ENCODE peak calls at places on chromosomes 12 and 14, in nine cellular contexts. K, E, H, I, G, P, M, Z and B are unnamed samples.

GRCh38 chr12:27236498-27236897 is 7.6 kb upstream of the STK38L start:
- DNase-seq in E (no peak), K (peak), G (no peak), M (no peak), H (no peak), I (no peak), P (no peak), Z (no peak), B (no peak)

GRCh38 chr12:19507823-19508222 is 68.5 kb downstream of the AEBP2 start:
- DNase-seq in P (no peak), K (peak), Z (peak), G (no peak), H (no peak), M (no peak), I (no peak), E (no peak), B (no peak)

GRCh38 chr12:114834621-114835020 is 150.6 kb upstream of the TBX3 start:
- DNase-seq in H (no peak), P (no peak), K (peak), I (no peak), G (no peak), E (no peak), Z (no peak), M (no peak), B (no peak)

GRCh38 chr14:104505085-104506074 is 74.2 kb upstream of the C14orf180 start:
- DNase-seq in Z (no peak), H (no peak), E (no peak), G (no peak), I (no peak), P (no peak), M (no peak), K (no peak), B (no peak)

GRCh38 chr12:107178776-107179175 is 85.4 kb upstream of the CRY1 start:
- DNase-seq in Z (no peak), K (no peak), H (no peak), G (no peak), M (no peak), P (no peak), I (no peak), E (no peak), B (no peak)

GRCh38 chr12:63151061-63151897 is at the start of gene AVPR1A:
- DNase-seq in P (no peak), H (no peak), I (peak), M (no peak), K (no peak), G (no peak), E (peak), Z (no peak), B (no peak)

GRCh38 chr14:20781805-20782204 is 737 bp downstream of the RNASE6 start:
- DNase-seq in E (no peak), P (no peak), Z (no peak), H (no peak), I (no peak), G (no peak), K (no peak), M (no peak), B (no peak)

GRCh38 chr12:75698052-75698451 is 186.6 kb upstream of the KRR1 start:
- DNase-seq in I (no peak), M (no peak), Z (no peak), P (no peak), K (no peak), E (no peak), G (no peak), H (no peak), B (no peak)

GRCh38 chr12:31323466-31324115 is 2.4 kb downstream of the SINHCAF start:
- DNase-seq in M (no peak), P (peak), I (peak), G (peak), H (peak), Z (no peak), K (no peak), E (no peak), B (no peak)

GRCh38 chr12:56454557-56454956 is at the start of gene MIP:
- DNase-seq in M (no peak), I (no peak), K (no peak), G (no peak), H (no peak), Z (no peak), E (no peak), P (no peak), B (no peak)

GRCh38 chr14:51518681-51519080 is 133.0 kb upstream of the FRMD6 start:
- DNase-seq in I (no peak), Z (no peak), M (no peak), P (no peak), K (no peak), G (no peak), H (no peak), E (no peak), B (no peak)

GRCh38 chr14:50892255-50892654 is 20.4 kb downstream of the ABHD12B start:
- DNase-seq in H (peak), I (peak), G (no peak), P (no peak), Z (no peak), E (no peak), M (no peak), K (no peak), B (no peak)

GRCh38 chr12:70236990-70237389 is 6.2 kb upstream of the CNOT2 start:
- DNase-seq in P (no peak), E (no peak), H (no peak), K (no peak), I (no peak), G (no peak), Z (no peak), M (no peak), B (no peak)

GRCh38 chr12:79508622-79509021 is 182.1 kb downstream of the PAWR start:
- DNase-seq in M (no peak), Z (no peak), G (no peak), I (no peak), H (no peak), K (no peak), E (no peak), P (no peak), B (no peak)

GRCh38 chr12:79515526-79515935 is 175.2 kb downstream of the PAWR start:
- DNase-seq in H (no peak), Z (no peak), P (no peak), M (no peak), G (no peak), K (no peak), I (no peak), E (no peak), B (no peak)

GRCh38 chr12:79514730-79515525 is 175.8 kb downstream of the PAWR start:
- DNase-seq in I (no peak), P (no peak), G (no peak), M (no peak), H (no peak), E (no peak), K (peak), Z (no peak), B (no peak)

GRCh38 chr12:79517363-79517762 is 173.4 kb downstream of the PAWR start:
- DNase-seq in M (no peak), I (no peak), G (no peak), H (no peak), P (no peak), Z (no peak), E (no peak), K (no peak), B (no peak)

DNA sequence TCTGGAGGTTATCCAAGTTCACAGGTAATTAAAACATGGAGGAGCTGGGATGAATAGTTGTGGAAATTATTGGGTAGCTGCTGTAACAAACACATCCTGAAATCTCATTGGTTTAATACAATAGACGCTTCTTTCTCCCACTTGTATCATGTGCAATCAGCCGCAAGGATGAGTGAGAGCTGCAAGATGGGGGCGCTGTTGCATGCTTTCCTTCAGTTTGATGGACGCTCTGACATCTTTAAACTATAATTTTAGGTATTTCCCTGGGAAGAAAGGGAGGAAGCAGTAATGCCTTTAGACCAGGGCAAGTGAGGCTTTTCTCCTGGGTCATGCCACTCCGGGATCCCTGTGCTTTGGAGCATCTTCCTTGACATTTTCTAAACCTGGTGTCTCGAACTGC is 178.7 kb downstream of the PAWR start:
- DNase-seq in G (no peak), P (no peak), Z (peak), I (peak), M (no peak), E (no peak), K (no peak), H (no peak), B (peak)
- TF ChIP-seq CTCF in G (no peak), P (no peak), Z (no peak), I (peak), M (no peak), E (no peak), K (peak), H (no peak), B (no peak)

DNA sequence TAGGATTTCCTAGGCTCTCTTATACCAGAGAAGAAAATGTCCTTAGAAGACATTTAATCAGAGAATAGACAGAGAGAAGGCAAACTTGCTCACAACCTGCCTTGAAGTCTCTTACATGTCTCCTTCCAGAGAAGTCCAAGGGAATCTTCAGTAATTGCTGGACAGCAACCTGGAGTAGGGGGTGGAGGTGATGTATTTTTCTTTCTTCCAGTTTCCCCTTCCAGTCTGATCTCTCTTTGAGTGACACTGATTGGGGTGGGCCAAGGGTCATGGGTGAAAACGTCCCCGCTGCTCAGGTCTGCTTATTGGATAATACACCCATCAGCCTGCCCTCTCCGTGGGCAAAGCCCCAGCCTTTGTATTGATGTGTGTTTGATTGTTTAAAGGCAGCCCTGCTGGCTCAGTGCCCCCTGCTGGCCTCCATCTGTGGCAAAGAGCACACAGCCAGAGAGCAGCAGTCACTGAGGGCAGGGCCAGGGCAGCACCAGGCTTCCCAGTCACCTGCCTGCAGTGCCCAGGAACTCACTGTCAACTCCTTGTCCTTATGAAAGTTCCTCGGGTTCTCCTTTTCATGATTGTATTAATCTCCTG is 35.7 kb upstream of the ATP2A2 start:
- DNase-seq in G (no peak), H (peak), P (peak), Z (peak), K (peak), I (peak), M (no peak), E (no peak), B (peak)
- TF ChIP-seq CTCF in G (no peak), H (peak), P (no peak), Z (peak), K (peak), I (no peak), M (peak), E (no peak), B (no peak)

DNA sequence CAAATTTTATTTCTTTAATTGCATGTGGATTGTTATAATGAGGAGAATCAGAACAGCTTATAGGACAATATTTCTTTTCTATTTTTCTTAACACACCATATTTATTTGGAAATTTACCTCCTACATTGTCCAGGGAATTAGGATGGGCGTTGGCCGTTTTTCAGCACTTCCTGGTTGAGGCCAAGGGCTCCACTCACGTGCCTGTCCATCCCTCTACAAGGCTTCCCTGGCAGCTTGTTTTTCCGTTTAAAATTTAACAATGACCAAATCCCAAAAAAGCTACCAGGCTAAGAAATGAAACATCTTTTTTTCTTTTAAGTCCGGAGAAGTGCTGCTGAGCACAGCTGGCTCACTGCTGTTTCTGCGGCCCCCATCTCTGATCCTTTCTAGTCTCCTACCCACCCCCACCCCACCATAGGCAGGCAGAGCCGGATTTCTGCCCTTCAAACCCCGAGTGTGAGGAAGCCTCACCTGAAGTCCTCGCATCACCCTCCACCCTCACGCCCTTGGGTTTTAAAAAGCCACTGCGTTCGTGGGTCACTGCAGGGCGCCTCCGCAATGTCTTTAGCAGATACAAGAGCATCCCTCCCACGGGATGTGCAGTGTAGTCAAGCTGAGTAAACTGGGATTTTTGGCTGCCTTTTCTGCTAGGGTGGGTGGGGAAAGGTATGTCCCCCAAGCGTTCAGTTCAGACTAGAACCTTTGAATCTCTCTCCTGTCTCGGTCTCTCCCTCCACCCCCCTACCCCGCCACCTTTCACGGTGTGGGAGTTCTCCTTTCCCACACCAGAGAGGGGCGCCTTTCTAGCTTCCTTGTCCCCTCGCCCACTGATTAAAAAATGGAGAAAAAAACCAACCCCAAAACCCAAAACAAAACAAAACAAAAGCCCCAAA is 767 bp upstream of the FAR2 start:
- DNase-seq in E (peak), G (no peak), H (peak), K (peak), Z (peak), P (no peak), I (peak), M (no peak), B (no peak)
- TF ChIP-seq CTCF in E (no peak), G (no peak), H (no peak), K (no peak), Z (no peak), P (no peak), I (no peak), M (no peak), B (no peak)

DNA sequence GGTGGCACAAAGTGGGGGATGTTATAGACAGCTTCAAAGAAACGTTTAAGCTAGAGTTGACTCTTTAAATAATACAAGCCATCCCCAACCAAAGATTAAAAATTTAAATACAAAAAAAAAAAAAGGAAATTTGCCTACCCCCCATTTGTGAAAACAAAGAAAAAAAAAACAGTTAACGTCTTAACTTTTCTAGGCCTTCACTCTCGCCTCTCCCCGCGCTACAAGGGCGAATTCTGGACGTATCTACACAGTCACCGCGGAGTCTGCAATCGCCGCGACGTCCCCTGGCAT is 528 bp upstream of the NUDT4 start:
- DNase-seq in M (no peak), Z (no peak), G (no peak), H (no peak), K (no peak), I (no peak), P (no peak), E (no peak), B (no peak)
- TF ChIP-seq CTCF in M (no peak), Z (no peak), G (no peak), H (no peak), K (no peak), I (no peak), P (no peak), E (no peak), B (no peak)

GRCh38 chr12:13256705-13257045 is 60.1 kb downstream of the EMP1 start:
- DNase-seq in G (peak), Z (no peak), M (no peak), P (no peak), I (no peak), K (no peak), H (no peak), E (no peak), B (no peak)
- TF ChIP-seq CTCF in G (no peak), Z (no peak), M (no peak), P (no peak), I (no peak), K (no peak), H (no peak), E (no peak), B (no peak)

DNA sequence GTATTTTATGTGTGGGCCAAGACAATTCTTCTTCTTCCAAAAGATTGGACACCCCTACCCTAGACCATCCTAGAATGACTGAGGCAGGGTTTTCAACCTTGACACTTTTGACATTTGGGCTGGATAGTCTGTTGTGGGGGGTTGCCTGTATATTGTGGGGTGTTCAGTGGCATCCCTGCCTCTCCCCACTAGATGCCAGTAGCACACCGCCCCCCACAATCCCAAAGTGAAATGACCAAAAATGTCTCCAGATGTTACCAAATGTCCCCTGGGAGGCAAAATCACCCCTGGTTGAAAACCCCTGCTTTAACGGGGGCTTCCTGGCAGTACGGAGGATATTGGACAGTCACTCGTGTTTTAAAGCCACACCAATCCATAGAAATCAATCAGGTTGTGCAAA is 219.6 kb downstream of the PHETA1 start:
- DNase-seq in P (no peak), I (no peak), H (no peak), G (no peak), K (no peak), M (no peak), Z (no peak), E (no peak), B (no peak)
- TF ChIP-seq CTCF in P (no peak), I (no peak), H (no peak), G (no peak), K (peak), M (no peak), Z (no peak), E (no peak), B (no peak)

GRCh38 chr14:32033516-32033915 is 43.6 kb upstream of the ARHGAP5 start:
- DNase-seq in Z (no peak), K (no peak), M (no peak), P (no peak), E (no peak), H (no peak), G (no peak), I (no peak), B (no peak)
- TF ChIP-seq CTCF in Z (no peak), K (no peak), M (no peak), P (no peak), E (no peak), H (no peak), G (no peak), I (no peak), B (no peak)